ENCODE peak calls at places on chromosomes 12 and 14, in nine cellular contexts. F is stomach, V is GM12891, O is H1, Y is HepG2, H is suprapubic skin, K is GM12878, R is endothelial cell of umbilical vein, M is GM12892. B is an unnamed sample.

GRCh38 chr12:93706824-93707223 is 29.6 kb downstream of the CRADD start:
- DNase-seq in H (no peak), O (no peak), R (no peak), V (no peak), F (no peak), K (no peak), M (no peak), Y (no peak), B (no peak)

GRCh38 chr12:72267974-72268373 is 4.2 kb upstream of the TRHDE start:
- DNase-seq in K (no peak), F (no peak), Y (no peak), V (no peak), H (no peak), R (no peak), M (no peak), O (no peak), B (no peak)

GRCh38 chr12:42469355-42470006 is 120.1 kb downstream of the PRICKLE1 start:
- DNase-seq in V (peak; percentile 40), M (peak; percentile 42), H (no peak), R (no peak), Y (no peak), F (no peak), O (no peak), K (peak; percentile 97), B (peak; percentile 13)

GRCh38 chr12:51906452-51907082 is 737 bp upstream of the ACVRL1 start:
- DNase-seq in F (no peak), M (no peak), Y (no peak), V (no peak), R (no peak), H (peak; percentile 82), O (no peak), K (no peak), B (no peak)

GRCh38 chr12:49525942-49526341 is 12.9 kb upstream of the KCNH3 start:
- DNase-seq in H (no peak), R (no peak), M (no peak), O (no peak), K (no peak), F (no peak), V (no peak), Y (no peak), B (no peak)

GRCh38 chr12:90831712-90832111 is 123.3 kb downstream of the CCER1 start:
- DNase-seq in F (no peak), R (no peak), K (no peak), Y (no peak), O (no peak), M (no peak), H (no peak), V (no peak), B (no peak)

GRCh38 chr12:13976028-13976584 is 5.3 kb downstream of the GRIN2B start:
- DNase-seq in R (no peak), H (no peak), V (no peak), O (no peak), K (no peak), Y (no peak), F (no peak), M (no peak), B (no peak)

GRCh38 chr14:101017209-101017608 is 113.7 kb upstream of the RTL1 start:
- DNase-seq in K (no peak), V (no peak), F (no peak), Y (no peak), O (peak; percentile 23), H (no peak), M (no peak), R (no peak), B (no peak)

GRCh38 chr12:76030378-76031080 is 1.0 kb downstream of the PHLDA1 start:
- DNase-seq in H (peak; percentile 83), K (no peak), F (peak; percentile 41), R (peak; percentile 58), M (peak; percentile 29), V (peak; percentile 19), Y (no peak), O (peak; percentile 63), B (peak; percentile 24)

GRCh38 chr12:87266305-87266704 is 762.9 kb downstream of the C12orf50 start:
- DNase-seq in M (no peak), H (no peak), V (no peak), K (no peak), O (no peak), R (no peak), F (no peak), Y (peak; percentile 1), B (no peak)

GRCh38 chr14:103111297-103111981 is 11.8 kb upstream of the TNFAIP2 start:
- DNase-seq in V (no peak), F (no peak), K (no peak), R (no peak), Y (no peak), M (no peak), H (no peak), O (no peak), B (no peak)

GRCh38 chr12:69331482-69331845 is 16.7 kb upstream of the LYZ start:
- DNase-seq in Y (no peak), H (no peak), V (no peak), F (no peak), M (no peak), K (no peak), R (no peak), O (no peak), B (peak; percentile 14)

GRCh38 chr14:77309122-77309521 is 11.6 kb downstream of the POMT2 start:
- DNase-seq in R (peak; percentile 33), M (no peak), F (no peak), H (no peak), K (no peak), V (no peak), O (no peak), Y (no peak), B (no peak)

GRCh38 chr12:116880817-116881324 is 370 bp downstream of the HRK start:
- DNase-seq in K (no peak), H (no peak), O (peak; percentile 75), R (peak; percentile 13), Y (peak; percentile 27), V (peak; percentile 72), M (peak; percentile 69), F (peak; percentile 49), B (peak; percentile 24)

GRCh38 chr14:74615735-74616134 is 3.7 kb upstream of the LTBP2 start:
- DNase-seq in H (no peak), V (no peak), F (no peak), K (no peak), R (no peak), Y (no peak), M (no peak), O (no peak), B (no peak)

GRCh38 chr12:82942963-82943362 is 256.3 kb downstream of the TMTC2 start:
- DNase-seq in K (no peak), V (no peak), M (no peak), R (no peak), O (no peak), F (no peak), H (no peak), Y (no peak), B (no peak)

GRCh38 chr14:37036669-37037341 is 135.6 kb downstream of the SLC25A21 start:
- DNase-seq in M (no peak), O (no peak), K (no peak), H (no peak), F (no peak), R (peak; percentile 63), V (no peak), Y (peak; percentile 33), B (no peak)

GRCh38 chr14:33675415-33676130 is 275.3 kb downstream of the EGLN3 start:
- DNase-seq in F (no peak), Y (no peak), K (no peak), V (no peak), R (no peak), O (no peak), H (no peak), M (no peak), B (no peak)

GRCh38 chr12:51449569-51450246 is 25.1 kb downstream of the SLC4A8 start:
- DNase-seq in R (no peak), H (no peak), F (no peak), V (no peak), O (no peak), M (no peak), K (no peak), Y (no peak), B (no peak)

GRCh38 chr12:27571463-27571862 is 47.5 kb downstream of the PPFIBP1 start:
- DNase-seq in R (peak; percentile 58), K (no peak), V (no peak), F (no peak), O (no peak), M (no peak), Y (no peak), H (no peak), B (no peak)
- TF ChIP-seq POLR2A in R (no peak), K (no peak), V (no peak), F (no peak), O (no peak), M (no peak), Y (no peak), H (no peak), B (no peak)

GRCh38 chr14:35362911-35363374 is 41.6 kb downstream of the NFKBIA start:
- DNase-seq in F (no peak), H (no peak), M (no peak), R (peak; percentile 93), V (no peak), Y (no peak), K (no peak), O (no peak), B (no peak)
- TF ChIP-seq POLR2AphosphoS5 in F (no peak), H (no peak), M (peak; percentile 36), R (no peak), V (no peak), Y (no peak), K (no peak), O (no peak), B (no peak)

DNA sequence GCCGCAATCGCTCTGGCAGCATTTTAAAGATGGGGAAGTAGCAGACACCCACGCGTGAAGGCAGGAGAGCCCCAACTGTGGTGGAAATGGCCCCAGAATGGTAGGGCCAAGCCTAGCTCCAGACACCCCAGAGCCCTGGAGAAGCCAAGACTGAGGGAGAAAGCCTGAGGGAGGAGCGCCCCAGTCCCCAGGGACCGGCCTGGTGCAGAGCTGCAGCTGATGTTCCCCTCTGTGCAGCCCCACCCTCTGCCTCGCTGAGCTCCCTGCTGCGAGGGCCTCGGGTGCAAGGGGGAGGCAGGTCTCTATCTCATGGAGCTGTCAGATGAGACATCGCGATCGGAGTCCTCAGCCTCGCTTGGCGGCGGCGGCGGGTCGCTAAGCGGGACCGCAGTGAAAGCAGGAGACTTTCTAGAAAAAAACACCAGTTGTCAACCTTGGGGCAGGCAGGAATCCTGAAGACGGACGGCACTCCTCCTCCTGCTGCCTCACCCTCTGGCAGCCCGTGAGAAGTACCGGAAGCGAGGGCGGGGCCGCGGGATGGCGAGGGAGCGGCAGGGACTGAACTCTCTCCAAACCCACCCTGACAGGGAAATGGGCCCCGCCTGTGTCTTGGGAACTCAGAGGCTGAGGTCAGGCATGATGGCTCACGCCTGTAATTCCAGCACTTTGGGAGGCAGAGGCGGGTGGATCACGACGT is 6.0 kb downstream of the GAPDH start:
- DNase-seq in R (peak; percentile 73), K (no peak), H (peak; percentile 97), M (peak; percentile 59), O (peak; percentile 87), F (peak; percentile 78), V (peak; percentile 65), Y (no peak), B (peak; percentile 96)
- TF ChIP-seq POLR2A in R (no peak), K (no peak), H (no peak), M (no peak), O (peak; percentile 45), F (no peak), V (no peak), Y (no peak), B (peak; percentile 77)

DNA sequence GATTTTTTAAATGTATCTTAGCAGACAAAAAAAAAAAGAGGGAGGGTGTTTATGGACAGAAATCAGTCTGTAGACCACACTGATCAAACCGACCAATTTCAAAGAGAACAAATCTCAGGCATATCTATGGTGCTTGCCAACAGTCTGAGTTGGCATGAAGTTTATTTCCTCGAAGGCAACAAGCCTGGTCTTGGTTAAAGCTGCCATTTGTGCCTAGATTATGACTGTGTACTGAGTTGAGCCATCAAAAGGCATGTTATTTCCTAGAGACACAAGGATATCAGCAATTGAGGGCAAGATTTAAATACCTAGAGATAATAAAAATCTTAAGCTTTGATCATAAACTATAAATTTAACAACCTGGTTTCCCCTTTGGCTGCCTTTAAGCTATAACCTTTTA is 119.2 kb downstream of the SLC2A13 start:
- DNase-seq in V (no peak), R (no peak), M (no peak), Y (no peak), F (no peak), H (no peak), K (no peak), O (no peak), B (no peak)
- TF ChIP-seq POLR2AphosphoS5 in V (no peak), R (no peak), M (no peak), Y (no peak), F (no peak), H (no peak), K (no peak), O (no peak), B (no peak)